ENCODE peak calls at places on chromosomes 5 and 9, in nine cellular contexts. One of them, this sample, is unnamed.

GRCh38 chr5:88140863-88141694 is 127.6 kb downstream of the TMEM161B start:
- DNase-seq in lower lobe of right lung: peak; percentile 94
- DNase-seq in neural progenitor cell: peak; percentile 99
- DNase-seq in CD8-positive, alpha-beta T cell: peak; percentile 79
- DNase-seq in AG10803: peak; percentile 94
- DNase-seq in fibroblast of lung: peak; percentile 99
- DNase-seq in HCT116: peak; percentile 93
- DNase-seq in IMR-90: peak; percentile 93
- DNase-seq in endodermal cell: peak; percentile 99
- DNase-seq in this sample: peak; percentile 99

GRCh38 chr9:135879619-135880018 is 27.7 kb downstream of the CAMSAP1 start:
- DNase-seq in CD8-positive, alpha-beta T cell: no peak
- DNase-seq in neural progenitor cell: no peak
- DNase-seq in lower lobe of right lung: no peak
- DNase-seq in AG10803: no peak
- DNase-seq in endodermal cell: no peak
- DNase-seq in HCT116: no peak
- DNase-seq in IMR-90: no peak
- DNase-seq in fibroblast of lung: no peak
- DNase-seq in this sample: no peak

GRCh38 chr5:55711531-55712022 is 547 bp downstream of the SLC38A9 start:
- DNase-seq in AG10803: no peak
- DNase-seq in IMR-90: no peak
- DNase-seq in fibroblast of lung: no peak
- DNase-seq in lower lobe of right lung: no peak
- DNase-seq in endodermal cell: no peak
- DNase-seq in neural progenitor cell: no peak
- DNase-seq in HCT116: no peak
- DNase-seq in CD8-positive, alpha-beta T cell: no peak
- DNase-seq in this sample: no peak

GRCh38 chr9:76490249-76490990 is 31.4 kb downstream of the GCNT1 start:
- DNase-seq in AG10803: no peak
- DNase-seq in lower lobe of right lung: no peak
- DNase-seq in endodermal cell: no peak
- DNase-seq in neural progenitor cell: no peak
- DNase-seq in CD8-positive, alpha-beta T cell: no peak
- DNase-seq in fibroblast of lung: no peak
- DNase-seq in HCT116: no peak
- DNase-seq in IMR-90: no peak
- DNase-seq in this sample: no peak

GRCh38 chr5:55407059-55407684 is 99.4 kb downstream of the MTREX start:
- DNase-seq in IMR-90: peak; percentile 64
- DNase-seq in fibroblast of lung: peak; percentile 42
- DNase-seq in lower lobe of right lung: no peak
- DNase-seq in neural progenitor cell: peak; percentile 37
- DNase-seq in HCT116: peak; percentile 22
- DNase-seq in endodermal cell: no peak
- DNase-seq in CD8-positive, alpha-beta T cell: no peak
- DNase-seq in AG10803: peak; percentile 75
- DNase-seq in this sample: peak; percentile 22

GRCh38 chr5:172420215-172420934 is 34.0 kb downstream of the SH3PXD2B start:
- DNase-seq in CD8-positive, alpha-beta T cell: no peak
- DNase-seq in IMR-90: peak; percentile 94
- DNase-seq in HCT116: peak; percentile 60
- DNase-seq in fibroblast of lung: peak; percentile 98
- DNase-seq in endodermal cell: peak; percentile 75
- DNase-seq in lower lobe of right lung: peak; percentile 77
- DNase-seq in AG10803: peak; percentile 99
- DNase-seq in neural progenitor cell: no peak
- DNase-seq in this sample: peak; percentile 95

GRCh38 chr9:75891277-75892167 is 1.0 kb downstream of the PCSK5 start:
- DNase-seq in HCT116: peak; percentile 12
- DNase-seq in neural progenitor cell: peak; percentile 60
- DNase-seq in IMR-90: peak; percentile 8
- DNase-seq in endodermal cell: peak; percentile 69
- DNase-seq in fibroblast of lung: peak; percentile 36
- DNase-seq in CD8-positive, alpha-beta T cell: peak; percentile 64
- DNase-seq in AG10803: peak; percentile 8
- DNase-seq in lower lobe of right lung: peak; percentile 54
- DNase-seq in this sample: no peak

GRCh38 chr5:78666041-78666444 is 17.5 kb upstream of the LHFPL2 start:
- DNase-seq in neural progenitor cell: no peak
- DNase-seq in endodermal cell: peak; percentile 61
- DNase-seq in fibroblast of lung: no peak
- DNase-seq in AG10803: peak; percentile 24
- DNase-seq in HCT116: no peak
- DNase-seq in IMR-90: peak; percentile 63
- DNase-seq in CD8-positive, alpha-beta T cell: no peak
- DNase-seq in lower lobe of right lung: no peak
- DNase-seq in this sample: no peak

GRCh38 chr9:116027951-116028350 is 125.6 kb upstream of the PAPPA start:
- DNase-seq in CD8-positive, alpha-beta T cell: no peak
- DNase-seq in AG10803: no peak
- DNase-seq in IMR-90: peak; percentile 46
- DNase-seq in HCT116: no peak
- DNase-seq in neural progenitor cell: no peak
- DNase-seq in fibroblast of lung: no peak
- DNase-seq in endodermal cell: no peak
- DNase-seq in lower lobe of right lung: no peak
- DNase-seq in this sample: no peak

GRCh38 chr5:60551829-60552228 is 148.1 kb downstream of the DEPDC1B start:
- DNase-seq in IMR-90: no peak
- DNase-seq in AG10803: no peak
- DNase-seq in endodermal cell: no peak
- DNase-seq in fibroblast of lung: no peak
- DNase-seq in CD8-positive, alpha-beta T cell: no peak
- DNase-seq in neural progenitor cell: no peak
- DNase-seq in HCT116: no peak
- DNase-seq in lower lobe of right lung: no peak
- DNase-seq in this sample: no peak

GRCh38 chr5:168612996-168613395 is 33.8 kb upstream of the PANK3 start:
- DNase-seq in HCT116: no peak
- DNase-seq in IMR-90: no peak
- DNase-seq in neural progenitor cell: no peak
- DNase-seq in AG10803: no peak
- DNase-seq in lower lobe of right lung: no peak
- DNase-seq in endodermal cell: no peak
- DNase-seq in fibroblast of lung: no peak
- DNase-seq in CD8-positive, alpha-beta T cell: no peak
- DNase-seq in this sample: no peak

GRCh38 chr5:53994148-53994547 is 316.2 kb downstream of the ARL15 start:
- DNase-seq in endodermal cell: no peak
- DNase-seq in CD8-positive, alpha-beta T cell: no peak
- DNase-seq in AG10803: peak; percentile 84
- DNase-seq in HCT116: no peak
- DNase-seq in lower lobe of right lung: no peak
- DNase-seq in IMR-90: peak; percentile 80
- DNase-seq in fibroblast of lung: peak; percentile 62
- DNase-seq in neural progenitor cell: no peak
- DNase-seq in this sample: no peak

GRCh38 chr5:29001666-29002065 is 1963.3 kb upstream of the CDH9 start:
- DNase-seq in CD8-positive, alpha-beta T cell: no peak
- DNase-seq in AG10803: no peak
- DNase-seq in endodermal cell: peak; percentile 67
- DNase-seq in fibroblast of lung: no peak
- DNase-seq in neural progenitor cell: peak; percentile 45
- DNase-seq in IMR-90: no peak
- DNase-seq in lower lobe of right lung: no peak
- DNase-seq in HCT116: no peak
- DNase-seq in this sample: no peak

GRCh38 chr5:68891718-68892117 is 202.1 kb upstream of the SLC30A5 start:
- DNase-seq in HCT116: no peak
- DNase-seq in neural progenitor cell: no peak
- DNase-seq in AG10803: no peak
- DNase-seq in IMR-90: no peak
- DNase-seq in lower lobe of right lung: no peak
- DNase-seq in endodermal cell: no peak
- DNase-seq in CD8-positive, alpha-beta T cell: no peak
- DNase-seq in fibroblast of lung: no peak
- DNase-seq in this sample: no peak

GRCh38 chr9:37036237-37037136 is 2.4 kb upstream of the PAX5 start:
- DNase-seq in IMR-90: peak; percentile 12
- DNase-seq in endodermal cell: peak; percentile 77
- DNase-seq in lower lobe of right lung: peak; percentile 61
- DNase-seq in HCT116: no peak
- DNase-seq in CD8-positive, alpha-beta T cell: no peak
- DNase-seq in AG10803: peak; percentile 13
- DNase-seq in fibroblast of lung: peak; percentile 18
- DNase-seq in neural progenitor cell: peak; percentile 72
- DNase-seq in this sample: no peak

GRCh38 chr5:119049824-119050449 is 20.9 kb upstream of the DMXL1 start:
- DNase-seq in neural progenitor cell: no peak
- DNase-seq in fibroblast of lung: peak; percentile 80
- DNase-seq in HCT116: no peak
- DNase-seq in endodermal cell: peak; percentile 53
- DNase-seq in CD8-positive, alpha-beta T cell: no peak
- DNase-seq in AG10803: peak; percentile 87
- DNase-seq in IMR-90: peak; percentile 80
- DNase-seq in lower lobe of right lung: no peak
- DNase-seq in this sample: no peak

GRCh38 chr5:137431051-137431450 is 68.1 kb downstream of the SPOCK1 start:
- DNase-seq in IMR-90: no peak
- DNase-seq in fibroblast of lung: peak; percentile 69
- DNase-seq in CD8-positive, alpha-beta T cell: no peak
- DNase-seq in lower lobe of right lung: no peak
- DNase-seq in neural progenitor cell: no peak
- DNase-seq in HCT116: no peak
- DNase-seq in endodermal cell: no peak
- DNase-seq in AG10803: no peak
- DNase-seq in this sample: no peak

GRCh38 chr5:138905541-138905940 is 30.4 kb upstream of the LRRTM2 start:
- DNase-seq in fibroblast of lung: peak; percentile 86
- DNase-seq in neural progenitor cell: no peak
- DNase-seq in AG10803: peak; percentile 83
- DNase-seq in CD8-positive, alpha-beta T cell: no peak
- DNase-seq in lower lobe of right lung: no peak
- DNase-seq in endodermal cell: no peak
- DNase-seq in HCT116: no peak
- DNase-seq in IMR-90: peak; percentile 81
- DNase-seq in this sample: no peak

GRCh38 chr5:173290477-173291131 is 37.6 kb downstream of the STC2 start:
- DNase-seq in fibroblast of lung: no peak
- DNase-seq in HCT116: no peak
- DNase-seq in CD8-positive, alpha-beta T cell: no peak
- DNase-seq in endodermal cell: no peak
- DNase-seq in IMR-90: peak; percentile 45
- DNase-seq in AG10803: no peak
- DNase-seq in neural progenitor cell: peak; percentile 49
- DNase-seq in lower lobe of right lung: no peak
- DNase-seq in this sample: no peak

GRCh38 chr5:122468351-122469111 is 156.5 kb downstream of the SNCAIP start:
- DNase-seq in CD8-positive, alpha-beta T cell: no peak
- DNase-seq in IMR-90: no peak
- DNase-seq in endodermal cell: no peak
- DNase-seq in AG10803: no peak
- DNase-seq in HCT116: no peak
- DNase-seq in neural progenitor cell: no peak
- DNase-seq in lower lobe of right lung: no peak
- DNase-seq in fibroblast of lung: no peak
- DNase-seq in this sample: no peak
- TF ChIP-seq CTCF in CD8-positive, alpha-beta T cell: no peak
- TF ChIP-seq CTCF in IMR-90: no peak
- TF ChIP-seq CTCF in endodermal cell: peak; percentile 35
- TF ChIP-seq CTCF in AG10803: peak; percentile 18
- TF ChIP-seq CTCF in HCT116: peak; percentile 36
- TF ChIP-seq CTCF in neural progenitor cell: peak; percentile 4
- TF ChIP-seq CTCF in lower lobe of right lung: no peak
- TF ChIP-seq CTCF in fibroblast of lung: no peak
- TF ChIP-seq CTCF in this sample: no peak

GRCh38 chr9:826500-827280 is 14.8 kb upstream of the DMRT1 start:
- DNase-seq in fibroblast of lung: no peak
- DNase-seq in IMR-90: no peak
- DNase-seq in HCT116: no peak
- DNase-seq in neural progenitor cell: no peak
- DNase-seq in AG10803: no peak
- DNase-seq in endodermal cell: peak; percentile 57
- DNase-seq in CD8-positive, alpha-beta T cell: no peak
- DNase-seq in lower lobe of right lung: no peak
- DNase-seq in this sample: no peak
- TF ChIP-seq CTCF in fibroblast of lung: no peak
- TF ChIP-seq CTCF in IMR-90: no peak
- TF ChIP-seq CTCF in HCT116: no peak
- TF ChIP-seq CTCF in neural progenitor cell: no peak
- TF ChIP-seq CTCF in AG10803: no peak
- TF ChIP-seq CTCF in endodermal cell: no peak
- TF ChIP-seq CTCF in CD8-positive, alpha-beta T cell: no peak
- TF ChIP-seq CTCF in lower lobe of right lung: no peak
- TF ChIP-seq CTCF in this sample: no peak

GRCh38 chr5:95124101-95124500 is 160.8 kb downstream of the MCTP1 start:
- DNase-seq in neural progenitor cell: no peak
- DNase-seq in CD8-positive, alpha-beta T cell: no peak
- DNase-seq in AG10803: no peak
- DNase-seq in lower lobe of right lung: no peak
- DNase-seq in endodermal cell: no peak
- DNase-seq in HCT116: no peak
- DNase-seq in IMR-90: no peak
- DNase-seq in fibroblast of lung: no peak
- DNase-seq in this sample: no peak
- TF ChIP-seq CTCF in neural progenitor cell: no peak
- TF ChIP-seq CTCF in CD8-positive, alpha-beta T cell: no peak
- TF ChIP-seq CTCF in AG10803: no peak
- TF ChIP-seq CTCF in lower lobe of right lung: no peak
- TF ChIP-seq CTCF in endodermal cell: no peak
- TF ChIP-seq CTCF in HCT116: no peak
- TF ChIP-seq CTCF in IMR-90: no peak
- TF ChIP-seq CTCF in fibroblast of lung: no peak
- TF ChIP-seq CTCF in this sample: no peak

DNA sequence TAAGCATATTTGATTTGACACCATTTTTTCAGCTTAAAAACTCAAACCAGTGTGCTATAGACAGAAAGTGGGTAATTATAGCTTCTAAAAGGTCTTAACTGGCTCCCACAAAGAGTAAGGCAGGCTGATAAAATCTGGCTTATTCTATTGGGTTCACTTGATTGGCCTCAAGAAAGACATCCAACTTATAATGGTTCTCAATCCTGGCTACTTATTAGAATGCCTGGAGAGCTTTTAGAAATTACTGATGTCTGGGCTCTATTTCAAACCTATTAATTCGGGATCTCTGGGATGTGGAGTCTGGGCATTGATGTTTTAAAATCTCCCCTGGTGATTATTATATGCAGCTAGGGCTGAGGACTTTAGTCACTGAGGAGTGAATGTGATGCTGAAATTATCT is 188.0 kb downstream of the TARS1 start:
- DNase-seq in endodermal cell: no peak
- DNase-seq in fibroblast of lung: no peak
- DNase-seq in neural progenitor cell: no peak
- DNase-seq in CD8-positive, alpha-beta T cell: no peak
- DNase-seq in lower lobe of right lung: no peak
- DNase-seq in AG10803: no peak
- DNase-seq in IMR-90: no peak
- DNase-seq in HCT116: no peak
- DNase-seq in this sample: no peak
- TF ChIP-seq CTCF in endodermal cell: no peak
- TF ChIP-seq CTCF in fibroblast of lung: no peak
- TF ChIP-seq CTCF in neural progenitor cell: no peak
- TF ChIP-seq CTCF in CD8-positive, alpha-beta T cell: no peak
- TF ChIP-seq CTCF in lower lobe of right lung: no peak
- TF ChIP-seq CTCF in AG10803: no peak
- TF ChIP-seq CTCF in IMR-90: no peak
- TF ChIP-seq CTCF in HCT116: no peak
- TF ChIP-seq CTCF in this sample: no peak

GRCh38 chr5:142769793-142770649 is at the start of gene ARHGAP26:
- DNase-seq in CD8-positive, alpha-beta T cell: peak; percentile 96
- DNase-seq in lower lobe of right lung: peak; percentile 98
- DNase-seq in IMR-90: peak; percentile 91
- DNase-seq in fibroblast of lung: peak; percentile 95
- DNase-seq in AG10803: peak; percentile 94
- DNase-seq in neural progenitor cell: peak; percentile 99
- DNase-seq in endodermal cell: peak; percentile 99
- DNase-seq in HCT116: peak; percentile 89
- DNase-seq in this sample: peak; percentile 99
- TF ChIP-seq CTCF in CD8-positive, alpha-beta T cell: no peak
- TF ChIP-seq CTCF in lower lobe of right lung: peak; percentile 37
- TF ChIP-seq CTCF in IMR-90: peak; percentile 46
- TF ChIP-seq CTCF in fibroblast of lung: peak; percentile 21
- TF ChIP-seq CTCF in AG10803: peak; percentile 20
- TF ChIP-seq CTCF in neural progenitor cell: peak; percentile 14
- TF ChIP-seq CTCF in endodermal cell: peak; percentile 43
- TF ChIP-seq CTCF in HCT116: peak; percentile 14
- TF ChIP-seq CTCF in this sample: peak; percentile 11